ENCODE peak calls at places on chromosomes 3 and 15, in six cellular contexts. F is neuronal stem cell, C is IMR-90, Q is H1, W is mesenchymal stem cell, Z is trophoblast cell. O is an unnamed sample.

GRCh38 chr3:50358927-50359759 is at the start of gene TMEM115:
- DNase-seq in Z (peak; percentile 94), W (peak; percentile 99), C (peak; percentile 99), F (peak; percentile 96), Q (peak; percentile 91), O (peak; percentile 99)

GRCh38 chr3:13069495-13069894 is 3.7 kb downstream of the IQSEC1 start:
- DNase-seq in W (no peak), F (no peak), C (no peak), Z (no peak), Q (no peak), O (no peak)

GRCh38 chr3:129100274-129100673 is 21.3 kb downstream of the RAB43 start:
- DNase-seq in Q (no peak), W (no peak), Z (no peak), C (no peak), F (no peak), O (no peak)

GRCh38 chr3:124939661-124940060 is 5.1 kb upstream of the MUC13 start:
- DNase-seq in Z (no peak), W (no peak), C (no peak), F (no peak), Q (no peak), O (no peak)

GRCh38 chr15:40344631-40345120 is 3.9 kb upstream of the CCDC9B start:
- DNase-seq in C (peak; percentile 69), F (no peak), Q (peak; percentile 83), Z (no peak), W (peak; percentile 75), O (peak; percentile 77)

GRCh38 chr15:59165726-59166125 is 40.9 kb upstream of the LDHAL6B start:
- DNase-seq in Q (no peak), F (no peak), C (no peak), Z (no peak), W (no peak), O (no peak)

GRCh38 chr3:157785071-157785826 is 282.0 kb upstream of the VEPH1 start:
- DNase-seq in Q (no peak), Z (peak; percentile 86), C (peak; percentile 94), W (peak; percentile 86), F (no peak), O (peak; percentile 32)

GRCh38 chr3:65886376-65886775 is 152.3 kb downstream of the MAGI1 start:
- DNase-seq in Z (no peak), W (no peak), C (no peak), Q (no peak), F (no peak), O (no peak)

GRCh38 chr15:80701676-80702311 is 6.7 kb downstream of the ABHD17C start:
- DNase-seq in Q (no peak), Z (no peak), F (no peak), W (no peak), C (no peak), O (no peak)

GRCh38 chr15:38004218-38004848 is 69.9 kb downstream of the TMCO5A start:
- DNase-seq in W (no peak), Z (no peak), F (no peak), C (no peak), Q (no peak), O (no peak)
- H4K91ac ChIP-seq in W (no peak overlapping the region), Z (no peak overlapping the region), F (no peak overlapping the region), C (no peak overlapping the region), Q (no peak overlapping the region), O (no peak overlapping the region)

GRCh38 chr3:44893097-44893496 is 18.7 kb downstream of the TGM4 start:
- DNase-seq in C (peak; percentile 87), Q (no peak), F (no peak), W (peak; percentile 60), Z (no peak), O (no peak)
- H2BK120ac ChIP-seq in C (peak overlapping the region; percentile 80), Q (no peak overlapping the region), F (no peak overlapping the region), W (no peak overlapping the region), Z (no peak overlapping the region), O (no peak overlapping the region)

GRCh38 chr3:187750041-187750512 is 4.8 kb upstream of the BCL6 start:
- DNase-seq in Z (peak; percentile 97), F (peak; percentile 70), Q (peak; percentile 65), W (peak; percentile 94), C (peak; percentile 42), O (peak; percentile 89)

GRCh38 chr3:187747506-187747905 is 2.2 kb upstream of the BCL6 start:
- DNase-seq in C (no peak), Z (no peak), Q (no peak), W (no peak), F (no peak), O (no peak)

GRCh38 chr3:187748050-187748481 is 2.8 kb upstream of the BCL6 start:
- DNase-seq in Q (peak; percentile 99), C (peak; percentile 78), F (peak; percentile 96), W (peak; percentile 87), Z (peak; percentile 71), O (peak; percentile 93)

GRCh38 chr3:187753516-187753915 is 8.2 kb upstream of the BCL6 start:
- DNase-seq in F (no peak), W (peak; percentile 42), C (no peak), Z (no peak), Q (no peak), O (no peak)

GRCh38 chr3:187750513-187751123 is 5.3 kb upstream of the BCL6 start:
- DNase-seq in Q (no peak), Z (no peak), W (peak; percentile 86), C (peak; percentile 20), F (peak; percentile 54), O (peak; percentile 65)
- H4K91ac ChIP-seq in Q (peak overlapping the region; percentile 14), Z (peak overlapping the region; percentile 82), W (no peak overlapping the region), C (peak overlapping the region; percentile 25), F (no peak overlapping the region), O (no peak overlapping the region)

GRCh38 chr3:90011596-90011995 is 904.2 kb downstream of the EPHA3 start:
- DNase-seq in C (no peak), Z (no peak), W (no peak), F (no peak), Q (no peak), O (no peak)

GRCh38 chr3:90015688-90016356 is 908.4 kb downstream of the EPHA3 start:
- DNase-seq in F (no peak), Z (no peak), W (peak; percentile 82), C (peak; percentile 36), Q (no peak), O (no peak)

GRCh38 chr3:90011996-90012395 is 904.6 kb downstream of the EPHA3 start:
- DNase-seq in Q (no peak), C (no peak), W (no peak), Z (no peak), F (no peak), O (no peak)

GRCh38 chr3:90011136-90011535 is 903.7 kb downstream of the EPHA3 start:
- DNase-seq in C (no peak), Z (no peak), W (peak; percentile 28), F (no peak), Q (no peak), O (no peak)

GRCh38 chr3:90016492-90017065 is 909.2 kb downstream of the EPHA3 start:
- DNase-seq in Z (no peak), Q (no peak), W (no peak), C (no peak), F (no peak), O (no peak)
- H2BK120ac ChIP-seq in Z (peak overlapping the region; percentile 33), Q (no peak overlapping the region), W (peak overlapping the region; percentile 19), C (no peak overlapping the region), F (no peak overlapping the region), O (no peak overlapping the region)

O was measured in H9.